ENCODE peak calls at places on chromosomes 2 and 18, in six cellular contexts. L is neuronal stem cell, J is IMR-90, G is H9, V is mesendoderm, A is H1. O is an unnamed sample.

GRCh38 chr2:10935953-10936942 is 24.5 kb downstream of the KCNF1 start:
- DNase-seq in L (no peak), J (peak), G (peak), V (peak), A (no peak), O (peak)

GRCh38 chr2:111117666-111118454 is 2.9 kb upstream of the BCL2L11 start:
- DNase-seq in L (peak), J (peak), G (peak), V (peak), A (peak), O (peak)

GRCh38 chr2:133530645-133531044 is 37.6 kb downstream of the NCKAP5 start:
- DNase-seq in L (no peak), J (no peak), G (no peak), V (peak), A (no peak), O (no peak)

GRCh38 chr2:58484201-58484600 is 243.1 kb upstream of the FANCL start:
- DNase-seq in L (no peak), J (peak), G (no peak), V (no peak), A (no peak), O (no peak)

GRCh38 chr2:134011936-134012586 is 241.8 kb upstream of the MGAT5 start:
- DNase-seq in L (no peak), J (peak), G (no peak), V (no peak), A (no peak), O (no peak)

GRCh38 chr2:122168799-122169198 is 413.3 kb downstream of the TSN start:
- DNase-seq in L (no peak), J (no peak), G (peak), V (peak), A (peak), O (no peak)

GRCh38 chr2:239378918-239379640 is 21.7 kb downstream of the HDAC4 start:
- DNase-seq in L (no peak), J (no peak), G (no peak), V (no peak), A (no peak), O (no peak)

GRCh38 chr2:12099374-12099773 is 352.9 kb downstream of the LPIN1 start:
- DNase-seq in L (no peak), J (no peak), G (no peak), V (no peak), A (no peak), O (peak)

GRCh38 chr18:48222118-48222517 is 187.1 kb downstream of the ZBTB7C start:
- DNase-seq in L (no peak), J (no peak), G (no peak), V (no peak), A (no peak), O (peak)

GRCh38 chr2:218886461-218886947 is 5.9 kb downstream of the WNT10A start:
- DNase-seq in L (no peak), J (no peak), G (no peak), V (no peak), A (no peak), O (no peak)

GRCh38 chr2:165305391-165306096 is 66.3 kb downstream of the SCN2A start:
- DNase-seq in L (no peak), J (no peak), G (no peak), V (peak), A (no peak), O (peak)

GRCh38 chr2:7026740-7027139 is 109.5 kb downstream of the RNF144A start:
- DNase-seq in L (no peak), J (no peak), G (no peak), V (no peak), A (no peak), O (no peak)

GRCh38 chr18:39453356-39453755 is 1887.8 kb upstream of the CELF4 start:
- DNase-seq in L (no peak), J (no peak), G (no peak), V (no peak), A (no peak), O (no peak)

GRCh38 chr2:60366178-60366577 is 187.3 kb downstream of the BCL11A start:
- DNase-seq in L (no peak), J (no peak), G (peak), V (peak), A (no peak), O (no peak)

GRCh38 chr2:203122317-203122998 is 107.8 kb downstream of the NBEAL1 start:
- DNase-seq in L (no peak), J (peak), G (no peak), V (peak), A (no peak), O (no peak)

GRCh38 chr2:26169681-26170414 is 3.0 kb upstream of the GAREM2 start:
- DNase-seq in L (no peak), J (no peak), G (no peak), V (no peak), A (no peak), O (no peak)

GRCh38 chr2:205763708-205764501 is 81.6 kb downstream of the NRP2 start:
- DNase-seq in L (peak), J (peak), G (peak), V (peak), A (peak), O (peak)

GRCh38 chr2:11344956-11345671 is 678 bp upstream of the ROCK2 start:
- DNase-seq in L (peak), J (peak), G (no peak), V (peak), A (peak), O (peak)

GRCh38 chr2:2266699-2267449 is 64.2 kb downstream of the MYT1L start:
- DNase-seq in L (no peak), J (no peak), G (no peak), V (no peak), A (no peak), O (no peak)

GRCh38 chr2:234797566-234798250 is 154.1 kb upstream of the SH3BP4 start:
- DNase-seq in L (no peak), J (no peak), G (no peak), V (no peak), A (no peak), O (peak)

GRCh38 chr18:56990678-56991077 is 156.2 kb upstream of the BOD1L2 start:
- DNase-seq in L (no peak), J (no peak), G (no peak), V (no peak), A (no peak), O (no peak)

GRCh38 chr2:214079032-214079431 is 331.8 kb upstream of the VWC2L start:
- DNase-seq in L (no peak), J (no peak), G (no peak), V (no peak), A (no peak), O (no peak)

GRCh38 chr2:11624893-11625292 is 45.1 kb downstream of the NTSR2 start:
- DNase-seq in L (no peak), J (no peak), G (no peak), V (no peak), A (no peak), O (no peak)

GRCh38 chr2:224948859-224949258 is 93.4 kb downstream of the DOCK10 start:
- DNase-seq in L (no peak), J (peak), G (no peak), V (no peak), A (no peak), O (peak)

GRCh38 chr2:74188018-74188601 is 9.4 kb upstream of the MOB1A start:
- DNase-seq in L (no peak), J (peak), G (peak), V (peak), A (no peak), O (peak)

GRCh38 chr2:23617167-23617787 is 232.3 kb downstream of the KLHL29 start:
- DNase-seq in L (no peak), J (peak), G (no peak), V (no peak), A (no peak), O (peak)

GRCh38 chr2:72895759-72896281 is 8.6 kb downstream of the SPR start:
- DNase-seq in L (no peak), J (peak), G (no peak), V (no peak), A (no peak), O (no peak)

GRCh38 chr18:34806527-34806926 is 96.4 kb downstream of the DTNA start:
- DNase-seq in L (no peak), J (no peak), G (no peak), V (no peak), A (no peak), O (no peak)

GRCh38 chr2:143686585-143687164 is 557.5 kb downstream of the ARHGAP15 start:
- DNase-seq in L (peak), J (peak), G (no peak), V (peak), A (no peak), O (no peak)

GRCh38 chr2:80205498-80205897 is 99.1 kb downstream of the LRRTM1 start:
- DNase-seq in L (no peak), J (no peak), G (no peak), V (no peak), A (no peak), O (no peak)

GRCh38 chr2:212832211-212833195 is 293.9 kb upstream of the ERBB4 start:
- DNase-seq in L (no peak), J (no peak), G (no peak), V (no peak), A (no peak), O (no peak)

GRCh38 chr2:47038656-47039501 is 116.2 kb downstream of the STPG4 start:
- DNase-seq in L (no peak), J (no peak), G (no peak), V (no peak), A (no peak), O (no peak)

GRCh38 chr2:27075219-27075871 is 3.1 kb upstream of the EMILIN1 start:
- DNase-seq in L (no peak), J (peak), G (no peak), V (no peak), A (no peak), O (no peak)

GRCh38 chr2:239944706-239945551 is 80.2 kb downstream of the NDUFA10 start:
- DNase-seq in L (no peak), J (peak), G (peak), V (peak), A (no peak), O (no peak)

GRCh38 chr2:182668671-182669070 is 47.4 kb upstream of the DNAJC10 start:
- DNase-seq in L (no peak), J (peak), G (peak), V (peak), A (no peak), O (no peak)

GRCh38 chr2:26724004-26724750 is 31.7 kb downstream of the KCNK3 start:
- DNase-seq in L (no peak), J (peak), G (no peak), V (no peak), A (no peak), O (no peak)

GRCh38 chr2:38076710-38077430 is 919 bp upstream of the CYP1B1 start:
- DNase-seq in L (peak), J (peak), G (peak), V (peak), A (no peak), O (peak)
- H3K9ac ChIP-seq in L (peak), J (peak), G (no peak), V (peak), A (peak), O (no peak)

GRCh38 chr2:178924817-178925216 is 117.6 kb upstream of the TTN start:
- DNase-seq in L (no peak), J (no peak), G (no peak), V (no peak), A (no peak), O (no peak)

GRCh38 chr2:178928077-178928476 is 120.9 kb upstream of the TTN start:
- DNase-seq in L (no peak), J (no peak), G (no peak), V (peak), A (no peak), O (no peak)

GRCh38 chr2:178923546-178923945 is 116.3 kb upstream of the TTN start:
- DNase-seq in L (no peak), J (no peak), G (no peak), V (no peak), A (no peak), O (no peak)

DNA sequence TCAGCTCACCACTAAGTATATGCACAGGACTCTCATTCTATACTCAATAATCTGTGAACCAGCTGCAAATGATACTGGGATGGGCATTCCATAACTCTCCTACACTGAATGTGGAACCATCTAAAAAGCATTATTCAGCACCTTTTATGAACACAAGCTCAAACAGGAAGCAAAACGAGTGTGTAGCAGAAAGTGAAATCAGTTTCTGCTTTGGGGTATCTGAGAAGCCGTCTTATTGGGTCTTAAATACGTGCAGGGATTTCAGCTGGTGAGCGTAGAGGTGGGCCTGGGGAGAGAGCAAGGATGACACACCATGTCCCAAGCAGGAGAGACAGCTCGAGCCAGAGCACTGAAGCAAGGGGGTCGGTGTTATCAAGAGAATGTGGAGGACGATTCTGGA is 120.0 kb upstream of the TTN start:
- DNase-seq in L (no peak), J (no peak), G (no peak), V (no peak), A (no peak), O (no peak)
- H3K18ac ChIP-seq in L (no peak), J (no peak), G (no peak), V (no peak), A (no peak), O (no peak)

GRCh38 chr2:101962243-101962809 is 29.4 kb upstream of the IL1R2 start:
- DNase-seq in L (no peak), J (no peak), G (no peak), V (no peak), A (no peak), O (no peak)
- H2BK120ac ChIP-seq in L (no peak), J (peak), G (no peak), V (no peak), A (no peak), O (peak)

GRCh38 chr2:154700142-154700541 is 1.6 kb downstream of the KCNJ3 start:
- DNase-seq in L (no peak), J (no peak), G (no peak), V (no peak), A (no peak), O (no peak)

GRCh38 chr2:154698238-154698788 is at the start of gene KCNJ3:
- DNase-seq in L (no peak), J (no peak), G (peak), V (peak), A (no peak), O (no peak)

GRCh38 chr2:154698789-154699559 is 479 bp downstream of the KCNJ3 start:
- DNase-seq in L (no peak), J (no peak), G (no peak), V (no peak), A (no peak), O (no peak)

GRCh38 chr2:154697422-154698237 is 865 bp upstream of the KCNJ3 start:
- DNase-seq in L (peak), J (no peak), G (peak), V (peak), A (peak), O (no peak)

DNA sequence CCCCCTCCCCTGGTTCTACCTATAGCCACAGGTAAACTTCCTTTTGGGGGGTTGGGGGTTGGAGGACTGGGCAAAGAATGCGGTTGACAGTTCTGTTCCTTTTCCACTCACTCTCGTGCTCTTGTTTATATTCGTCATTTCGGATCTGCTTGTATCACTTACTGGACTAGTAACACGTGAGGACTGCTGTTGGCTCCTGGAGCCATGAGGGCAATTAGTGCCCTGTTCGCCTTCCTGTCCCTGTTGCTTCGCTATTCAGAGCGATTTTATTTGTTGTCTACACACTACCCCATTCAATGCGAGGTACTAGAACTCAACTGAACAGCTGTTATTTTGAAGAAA is 1.0 kb downstream of the KCNJ3 start:
- DNase-seq in L (no peak), J (no peak), G (no peak), V (no peak), A (no peak), O (no peak)
- H3K9ac ChIP-seq in L (no peak), J (no peak), G (no peak), V (no peak), A (no peak), O (no peak)

DNA sequence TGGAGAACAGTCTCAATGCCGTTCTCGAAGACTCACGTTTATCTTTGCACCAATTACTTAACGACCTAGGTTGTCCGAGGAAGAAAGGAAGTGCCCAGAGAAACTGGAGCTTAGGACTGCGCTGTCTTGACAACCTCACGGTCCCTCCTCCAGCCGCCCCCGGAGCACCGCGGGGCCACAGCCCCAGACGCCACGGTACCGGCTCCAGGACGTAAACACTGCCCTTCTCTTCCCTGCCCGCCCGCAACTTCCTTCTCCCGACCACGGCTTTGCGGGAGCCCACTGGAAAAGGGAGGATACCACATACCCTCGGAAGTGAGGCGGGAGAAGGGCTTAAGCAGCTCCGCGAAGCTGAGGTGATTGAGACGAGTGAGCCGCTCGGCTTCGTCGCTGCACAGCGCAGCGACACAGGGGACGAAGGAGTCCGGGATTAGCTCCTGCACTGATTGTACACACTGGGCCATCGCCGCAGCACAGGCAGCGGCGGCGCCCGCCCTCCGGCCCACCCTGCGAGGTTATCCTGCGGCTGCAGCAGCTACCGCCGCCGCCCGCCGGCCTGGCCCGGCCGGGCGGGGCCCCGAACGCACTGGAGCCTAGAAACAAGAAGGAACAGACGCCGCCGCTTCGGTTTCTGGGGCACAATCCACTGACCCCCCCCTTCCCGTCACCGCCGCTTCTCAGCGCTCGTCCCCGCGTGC is 478 bp downstream of the TRAPPC8 start:
- DNase-seq in L (no peak), J (peak), G (peak), V (peak), A (no peak), O (peak)
- H3K18ac ChIP-seq in L (peak), J (no peak), G (peak), V (peak), A (no peak), O (peak)

GRCh38 chr2:127701651-127702394 is 526 bp downstream of the SFT2D3 start:
- DNase-seq in L (peak), J (peak), G (peak), V (peak), A (peak), O (peak)
- H2BK120ac ChIP-seq in L (peak), J (no peak), G (no peak), V (no peak), A (peak), O (peak)

GRCh38 chr18:69839989-69840388 is 107.7 kb downstream of the CD226 start:
- DNase-seq in L (no peak), J (no peak), G (no peak), V (no peak), A (no peak), O (no peak)
- H3K9ac ChIP-seq in L (no peak), J (no peak), G (no peak), V (no peak), A (no peak), O (no peak)

DNA sequence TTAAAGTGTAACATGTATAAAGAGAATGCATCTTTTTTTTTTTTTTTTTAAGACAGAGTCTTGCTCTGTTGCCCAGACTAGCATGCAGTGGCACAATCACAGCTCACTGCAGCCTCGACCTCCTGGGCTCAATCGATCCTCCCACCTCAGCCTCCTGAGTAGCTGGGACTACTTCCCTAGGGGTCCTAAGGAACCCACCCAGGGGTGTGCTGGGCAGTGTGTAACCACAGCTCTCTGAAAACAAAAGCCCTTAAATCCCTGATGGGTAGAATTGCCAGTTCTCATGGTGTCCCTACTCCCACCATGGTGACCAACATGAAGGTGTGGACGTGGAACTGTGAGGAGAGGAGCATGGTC is 105.6 kb upstream of the ST3GAL5 start:
- DNase-seq in L (no peak), J (no peak), G (no peak), V (no peak), A (peak), O (no peak)
- H3K18ac ChIP-seq in L (no peak), J (no peak), G (no peak), V (no peak), A (no peak), O (no peak)

DNA sequence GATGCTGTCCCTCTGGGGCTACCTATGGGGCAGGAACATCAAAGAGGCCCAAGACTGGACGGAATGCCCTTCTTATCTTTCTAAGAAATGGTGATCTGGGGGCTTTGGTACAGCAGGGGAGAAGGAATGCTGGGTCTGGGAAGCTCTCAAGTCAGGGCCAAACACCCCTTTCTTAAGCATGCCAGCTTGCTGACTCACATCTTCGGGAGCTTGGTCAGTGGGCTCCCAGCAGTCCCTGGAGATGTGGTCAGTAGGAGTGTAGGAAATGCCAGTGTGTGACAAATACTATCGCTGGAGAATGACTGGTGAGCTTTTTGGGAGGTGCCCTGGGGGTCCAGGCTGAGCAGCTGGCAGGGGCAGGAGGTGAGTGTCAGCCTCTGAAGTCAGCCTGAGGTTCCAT is 105.0 kb upstream of the CDC42EP3 start:
- DNase-seq in L (no peak), J (peak), G (no peak), V (peak), A (no peak), O (peak)
- H2BK120ac ChIP-seq in L (no peak), J (peak), G (no peak), V (no peak), A (no peak), O (no peak)